ENCODE peak calls at places on chromosomes 7 and 10, in eight cellular contexts. A, J, D, V, B, G, Z and U are unnamed samples.

GRCh38 chr10:59903871-59904270 is 2.5 kb downstream of the CCDC6 start:
- DNase-seq in A (peak), J (no peak), Z (no peak), B (no peak), D (no peak), V (no peak), G (no peak), U (peak)

GRCh38 chr7:44279286-44279685 is 46.1 kb downstream of the CAMK2B start:
- DNase-seq in G (no peak), D (no peak), Z (no peak), V (no peak), A (no peak), B (no peak), J (no peak), U (no peak)

GRCh38 chr7:30143748-30144251 is 9.0 kb downstream of the MTURN start:
- DNase-seq in A (peak), V (no peak), Z (no peak), D (no peak), B (no peak), G (no peak), J (no peak), U (peak)

GRCh38 chr7:77351539-77352004 is 64.6 kb downstream of the GSAP start:
- DNase-seq in A (no peak), D (peak), J (peak), V (no peak), B (peak), G (no peak), Z (peak), U (no peak)

GRCh38 chr10:86681047-86681446 is 12.7 kb downstream of the LDB3 start:
- DNase-seq in J (no peak), D (no peak), Z (no peak), G (no peak), V (no peak), B (no peak), A (no peak), U (no peak)

GRCh38 chr7:151088019-151088855 is 2.0 kb downstream of the AGAP3 start:
- DNase-seq in B (no peak), J (no peak), D (no peak), V (no peak), A (peak), Z (no peak), G (no peak), U (peak)

GRCh38 chr10:105195831-105196230 is 554.7 kb downstream of the SORCS3 start:
- DNase-seq in B (no peak), A (no peak), G (no peak), V (no peak), Z (no peak), J (no peak), D (no peak), U (no peak)

GRCh38 chr7:47783456-47784240 is 164.6 kb downstream of the PKD1L1 start:
- DNase-seq in J (no peak), A (peak), Z (no peak), G (peak), V (no peak), B (no peak), D (no peak), U (peak)

GRCh38 chr7:55534916-55535636 is 37.2 kb downstream of the VOPP1 start:
- DNase-seq in A (no peak), V (no peak), G (no peak), D (no peak), B (no peak), J (peak), Z (no peak), U (no peak)

GRCh38 chr7:88020953-88021650 is 87.1 kb downstream of the ADAM22 start:
- DNase-seq in D (no peak), A (peak), G (peak), V (no peak), J (no peak), B (no peak), Z (no peak), U (peak)

GRCh38 chr10:117135026-117135372 is 3.1 kb downstream of the VAX1 start:
- DNase-seq in A (no peak), Z (no peak), V (no peak), G (no peak), J (no peak), D (no peak), B (no peak), U (no peak)

GRCh38 chr7:66974986-66975590 is 20.3 kb downstream of the SBDS start:
- DNase-seq in D (no peak), V (no peak), B (no peak), A (no peak), G (no peak), Z (no peak), J (no peak), U (peak)

GRCh38 chr10:91573320-91573719 is 59.6 kb downstream of the PPP1R3C start:
- DNase-seq in Z (no peak), V (no peak), B (no peak), G (no peak), D (no peak), J (no peak), A (no peak), U (no peak)

GRCh38 chr7:31948041-31948440 is 122.2 kb downstream of the PDE1C start:
- DNase-seq in A (peak), J (no peak), G (no peak), D (no peak), Z (no peak), B (no peak), V (no peak), U (peak)

GRCh38 chr7:155869784-155870076 is 57.5 kb upstream of the SHH start:
- DNase-seq in G (no peak), J (no peak), V (no peak), D (no peak), A (no peak), B (no peak), Z (no peak), U (no peak)

GRCh38 chr10:60098676-60099601 is 192.6 kb upstream of the CCDC6 start:
- DNase-seq in V (peak), J (peak), D (no peak), A (no peak), Z (no peak), G (no peak), B (no peak), U (no peak)